ENCODE peak calls at places on chromosomes 12 and 14, in nine cellular contexts. One of them, this sample, is unnamed.

GRCh38 chr12:49990269-49990668 is 17.5 kb downstream of the AQP6 start:
- DNase-seq in suprapubic skin: no peak
- DNase-seq in WTC11: no peak
- DNase-seq in HFFc6: no peak
- DNase-seq in body of pancreas: no peak
- DNase-seq in GM12865: no peak
- DNase-seq in activated CD8-positive, alpha-beta T cell treated with anti-CD3 and anti-CD28 coated beads for 36 hours: no peak
- DNase-seq in brain microvascular endothelial cell: no peak
- DNase-seq in astrocyte: no peak
- DNase-seq in this sample: no peak

GRCh38 chr14:105746124-105746514 is 219.7 kb downstream of the TMEM121 start:
- DNase-seq in suprapubic skin: peak
- DNase-seq in WTC11: no peak
- DNase-seq in HFFc6: no peak
- DNase-seq in body of pancreas: no peak
- DNase-seq in GM12865: no peak
- DNase-seq in activated CD8-positive, alpha-beta T cell treated with anti-CD3 and anti-CD28 coated beads for 36 hours: no peak
- DNase-seq in brain microvascular endothelial cell: no peak
- DNase-seq in astrocyte: no peak
- DNase-seq in this sample: no peak

GRCh38 chr14:101201535-101202125 is 298.1 kb upstream of the RTL1 start:
- DNase-seq in suprapubic skin: no peak
- DNase-seq in WTC11: no peak
- DNase-seq in HFFc6: no peak
- DNase-seq in body of pancreas: no peak
- DNase-seq in GM12865: no peak
- DNase-seq in activated CD8-positive, alpha-beta T cell treated with anti-CD3 and anti-CD28 coated beads for 36 hours: no peak
- DNase-seq in brain microvascular endothelial cell: no peak
- DNase-seq in astrocyte: no peak
- DNase-seq in this sample: no peak

GRCh38 chr14:64465208-64465821 is at the start of gene AKAP5:
- DNase-seq in suprapubic skin: no peak
- DNase-seq in WTC11: peak
- DNase-seq in HFFc6: no peak
- DNase-seq in body of pancreas: peak
- DNase-seq in GM12865: peak
- DNase-seq in activated CD8-positive, alpha-beta T cell treated with anti-CD3 and anti-CD28 coated beads for 36 hours: peak
- DNase-seq in brain microvascular endothelial cell: no peak
- DNase-seq in astrocyte: peak
- DNase-seq in this sample: peak

GRCh38 chr12:6965714-6966113 is 4.8 kb downstream of the PHB2 start:
- DNase-seq in suprapubic skin: no peak
- DNase-seq in WTC11: no peak
- DNase-seq in HFFc6: no peak
- DNase-seq in body of pancreas: no peak
- DNase-seq in GM12865: peak
- DNase-seq in activated CD8-positive, alpha-beta T cell treated with anti-CD3 and anti-CD28 coated beads for 36 hours: no peak
- DNase-seq in brain microvascular endothelial cell: no peak
- DNase-seq in astrocyte: no peak
- DNase-seq in this sample: no peak

GRCh38 chr14:99122521-99123125 is 149.4 kb downstream of the BCL11B start:
- DNase-seq in suprapubic skin: no peak
- DNase-seq in WTC11: no peak
- DNase-seq in HFFc6: no peak
- DNase-seq in body of pancreas: no peak
- DNase-seq in GM12865: no peak
- DNase-seq in activated CD8-positive, alpha-beta T cell treated with anti-CD3 and anti-CD28 coated beads for 36 hours: no peak
- DNase-seq in brain microvascular endothelial cell: no peak
- DNase-seq in astrocyte: no peak
- DNase-seq in this sample: no peak

GRCh38 chr12:51388066-51388799 is 3.0 kb downstream of the GALNT6 start:
- DNase-seq in suprapubic skin: no peak
- DNase-seq in WTC11: no peak
- DNase-seq in HFFc6: peak
- DNase-seq in body of pancreas: no peak
- DNase-seq in GM12865: peak
- DNase-seq in activated CD8-positive, alpha-beta T cell treated with anti-CD3 and anti-CD28 coated beads for 36 hours: no peak
- DNase-seq in brain microvascular endothelial cell: no peak
- DNase-seq in astrocyte: peak
- DNase-seq in this sample: no peak

GRCh38 chr12:51855586-51856428 is 7.3 kb upstream of the FIGNL2 start:
- DNase-seq in suprapubic skin: no peak
- DNase-seq in WTC11: peak
- DNase-seq in HFFc6: no peak
- DNase-seq in body of pancreas: no peak
- DNase-seq in GM12865: no peak
- DNase-seq in activated CD8-positive, alpha-beta T cell treated with anti-CD3 and anti-CD28 coated beads for 36 hours: no peak
- DNase-seq in brain microvascular endothelial cell: no peak
- DNase-seq in astrocyte: peak
- DNase-seq in this sample: no peak

GRCh38 chr14:72522847-72523246 is 371.1 kb downstream of the DPF3 start:
- DNase-seq in suprapubic skin: no peak
- DNase-seq in WTC11: no peak
- DNase-seq in HFFc6: no peak
- DNase-seq in body of pancreas: no peak
- DNase-seq in GM12865: no peak
- DNase-seq in activated CD8-positive, alpha-beta T cell treated with anti-CD3 and anti-CD28 coated beads for 36 hours: no peak
- DNase-seq in brain microvascular endothelial cell: no peak
- DNase-seq in astrocyte: no peak
- DNase-seq in this sample: no peak

GRCh38 chr12:75953312-75953906 is 78.2 kb downstream of the PHLDA1 start:
- DNase-seq in suprapubic skin: no peak
- DNase-seq in WTC11: no peak
- DNase-seq in HFFc6: peak
- DNase-seq in body of pancreas: no peak
- DNase-seq in GM12865: no peak
- DNase-seq in activated CD8-positive, alpha-beta T cell treated with anti-CD3 and anti-CD28 coated beads for 36 hours: no peak
- DNase-seq in brain microvascular endothelial cell: peak
- DNase-seq in astrocyte: peak
- DNase-seq in this sample: no peak

GRCh38 chr12:91196436-91196835 is 13.8 kb upstream of the DCN start:
- DNase-seq in suprapubic skin: no peak
- DNase-seq in WTC11: no peak
- DNase-seq in HFFc6: no peak
- DNase-seq in body of pancreas: no peak
- DNase-seq in GM12865: no peak
- DNase-seq in activated CD8-positive, alpha-beta T cell treated with anti-CD3 and anti-CD28 coated beads for 36 hours: no peak
- DNase-seq in brain microvascular endothelial cell: no peak
- DNase-seq in astrocyte: no peak
- DNase-seq in this sample: no peak

GRCh38 chr12:118190266-118190665 is 54.3 kb downstream of the PEBP1 start:
- DNase-seq in suprapubic skin: no peak
- DNase-seq in WTC11: no peak
- DNase-seq in HFFc6: peak
- DNase-seq in body of pancreas: no peak
- DNase-seq in GM12865: no peak
- DNase-seq in activated CD8-positive, alpha-beta T cell treated with anti-CD3 and anti-CD28 coated beads for 36 hours: no peak
- DNase-seq in brain microvascular endothelial cell: peak
- DNase-seq in astrocyte: peak
- DNase-seq in this sample: no peak

GRCh38 chr14:63654346-63654745 is 12.7 kb upstream of the WDR89 start:
- DNase-seq in suprapubic skin: no peak
- DNase-seq in WTC11: no peak
- DNase-seq in HFFc6: peak
- DNase-seq in body of pancreas: no peak
- DNase-seq in GM12865: no peak
- DNase-seq in activated CD8-positive, alpha-beta T cell treated with anti-CD3 and anti-CD28 coated beads for 36 hours: no peak
- DNase-seq in brain microvascular endothelial cell: no peak
- DNase-seq in astrocyte: peak
- DNase-seq in this sample: no peak

GRCh38 chr12:21672151-21672550 is 14.5 kb upstream of the LDHB start:
- DNase-seq in suprapubic skin: no peak
- DNase-seq in WTC11: no peak
- DNase-seq in HFFc6: no peak
- DNase-seq in body of pancreas: no peak
- DNase-seq in GM12865: no peak
- DNase-seq in activated CD8-positive, alpha-beta T cell treated with anti-CD3 and anti-CD28 coated beads for 36 hours: no peak
- DNase-seq in brain microvascular endothelial cell: no peak
- DNase-seq in astrocyte: no peak
- DNase-seq in this sample: no peak

GRCh38 chr12:12503384-12504078 is 59.1 kb downstream of the DUSP16 start:
- DNase-seq in suprapubic skin: no peak
- DNase-seq in WTC11: peak
- DNase-seq in HFFc6: no peak
- DNase-seq in body of pancreas: no peak
- DNase-seq in GM12865: peak
- DNase-seq in activated CD8-positive, alpha-beta T cell treated with anti-CD3 and anti-CD28 coated beads for 36 hours: peak
- DNase-seq in brain microvascular endothelial cell: no peak
- DNase-seq in astrocyte: no peak
- DNase-seq in this sample: no peak

GRCh38 chr12:42846782-42847181 is 257.2 kb upstream of the PRICKLE1 start:
- DNase-seq in suprapubic skin: no peak
- DNase-seq in WTC11: no peak
- DNase-seq in HFFc6: no peak
- DNase-seq in body of pancreas: no peak
- DNase-seq in GM12865: no peak
- DNase-seq in activated CD8-positive, alpha-beta T cell treated with anti-CD3 and anti-CD28 coated beads for 36 hours: no peak
- DNase-seq in brain microvascular endothelial cell: no peak
- DNase-seq in astrocyte: no peak
- DNase-seq in this sample: no peak

GRCh38 chr12:9741726-9742125 is 8.8 kb upstream of the CLECL1 start:
- DNase-seq in suprapubic skin: no peak
- DNase-seq in WTC11: no peak
- DNase-seq in HFFc6: no peak
- DNase-seq in body of pancreas: no peak
- DNase-seq in GM12865: peak
- DNase-seq in activated CD8-positive, alpha-beta T cell treated with anti-CD3 and anti-CD28 coated beads for 36 hours: peak
- DNase-seq in brain microvascular endothelial cell: no peak
- DNase-seq in astrocyte: no peak
- DNase-seq in this sample: peak

GRCh38 chr14:55689971-55690871 is 110.2 kb downstream of the KTN1 start:
- DNase-seq in suprapubic skin: no peak
- DNase-seq in WTC11: no peak
- DNase-seq in HFFc6: peak
- DNase-seq in body of pancreas: no peak
- DNase-seq in GM12865: peak
- DNase-seq in activated CD8-positive, alpha-beta T cell treated with anti-CD3 and anti-CD28 coated beads for 36 hours: no peak
- DNase-seq in brain microvascular endothelial cell: no peak
- DNase-seq in astrocyte: no peak
- DNase-seq in this sample: no peak

GRCh38 chr12:102629262-102629888 is 149.0 kb upstream of the IGF1 start:
- DNase-seq in suprapubic skin: no peak
- DNase-seq in WTC11: no peak
- DNase-seq in HFFc6: peak
- DNase-seq in body of pancreas: no peak
- DNase-seq in GM12865: no peak
- DNase-seq in activated CD8-positive, alpha-beta T cell treated with anti-CD3 and anti-CD28 coated beads for 36 hours: no peak
- DNase-seq in brain microvascular endothelial cell: peak
- DNase-seq in astrocyte: peak
- DNase-seq in this sample: no peak

GRCh38 chr14:100711493-100711892 is 15.2 kb upstream of the DLK1 start:
- DNase-seq in suprapubic skin: no peak
- DNase-seq in WTC11: no peak
- DNase-seq in HFFc6: no peak
- DNase-seq in body of pancreas: peak
- DNase-seq in GM12865: no peak
- DNase-seq in activated CD8-positive, alpha-beta T cell treated with anti-CD3 and anti-CD28 coated beads for 36 hours: no peak
- DNase-seq in brain microvascular endothelial cell: no peak
- DNase-seq in astrocyte: no peak
- DNase-seq in this sample: no peak

GRCh38 chr14:59224341-59224740 is 35.9 kb downstream of the DAAM1 start:
- DNase-seq in suprapubic skin: no peak
- DNase-seq in WTC11: no peak
- DNase-seq in HFFc6: no peak
- DNase-seq in body of pancreas: no peak
- DNase-seq in GM12865: no peak
- DNase-seq in activated CD8-positive, alpha-beta T cell treated with anti-CD3 and anti-CD28 coated beads for 36 hours: no peak
- DNase-seq in brain microvascular endothelial cell: no peak
- DNase-seq in astrocyte: peak
- DNase-seq in this sample: no peak
- TF ChIP-seq CTCF in suprapubic skin: no peak
- TF ChIP-seq CTCF in WTC11: no peak
- TF ChIP-seq CTCF in HFFc6: no peak
- TF ChIP-seq CTCF in body of pancreas: no peak
- TF ChIP-seq CTCF in GM12865: no peak
- TF ChIP-seq CTCF in activated CD8-positive, alpha-beta T cell treated with anti-CD3 and anti-CD28 coated beads for 36 hours: no peak
- TF ChIP-seq CTCF in brain microvascular endothelial cell: no peak
- TF ChIP-seq CTCF in astrocyte: no peak
- TF ChIP-seq CTCF in this sample: no peak

DNA sequence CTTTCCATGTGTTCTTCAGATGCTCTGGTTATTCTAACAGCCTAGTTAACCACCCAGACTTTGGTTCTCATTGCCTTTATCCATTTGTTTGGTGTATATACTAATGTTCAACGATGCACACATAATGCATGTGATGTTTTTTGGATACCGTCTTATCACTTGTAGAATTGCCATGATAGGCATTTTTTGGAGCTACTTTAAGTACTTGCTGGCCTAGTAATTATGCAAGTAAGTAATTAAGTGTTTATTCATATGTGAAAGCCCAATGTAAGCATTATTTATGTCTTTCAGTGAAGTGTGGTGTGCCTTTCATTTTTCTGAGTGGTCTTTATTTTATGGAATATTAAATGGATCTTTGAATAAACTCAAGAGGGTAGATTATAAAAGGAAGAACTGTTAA is 14.2 kb downstream of the RAP1B start:
- DNase-seq in suprapubic skin: no peak
- DNase-seq in WTC11: no peak
- DNase-seq in HFFc6: no peak
- DNase-seq in body of pancreas: no peak
- DNase-seq in GM12865: no peak
- DNase-seq in activated CD8-positive, alpha-beta T cell treated with anti-CD3 and anti-CD28 coated beads for 36 hours: no peak
- DNase-seq in brain microvascular endothelial cell: no peak
- DNase-seq in astrocyte: no peak
- DNase-seq in this sample: no peak
- TF ChIP-seq CTCF in suprapubic skin: no peak
- TF ChIP-seq CTCF in WTC11: no peak
- TF ChIP-seq CTCF in HFFc6: no peak
- TF ChIP-seq CTCF in body of pancreas: no peak
- TF ChIP-seq CTCF in GM12865: no peak
- TF ChIP-seq CTCF in activated CD8-positive, alpha-beta T cell treated with anti-CD3 and anti-CD28 coated beads for 36 hours: no peak
- TF ChIP-seq CTCF in brain microvascular endothelial cell: no peak
- TF ChIP-seq CTCF in astrocyte: no peak
- TF ChIP-seq CTCF in this sample: no peak

GRCh38 chr14:29529418-29529817 is 398.2 kb downstream of the PRKD1 start:
- DNase-seq in suprapubic skin: no peak
- DNase-seq in WTC11: no peak
- DNase-seq in HFFc6: no peak
- DNase-seq in body of pancreas: no peak
- DNase-seq in GM12865: no peak
- DNase-seq in activated CD8-positive, alpha-beta T cell treated with anti-CD3 and anti-CD28 coated beads for 36 hours: no peak
- DNase-seq in brain microvascular endothelial cell: no peak
- DNase-seq in astrocyte: no peak
- DNase-seq in this sample: no peak
- TF ChIP-seq CTCF in suprapubic skin: no peak
- TF ChIP-seq CTCF in WTC11: peak
- TF ChIP-seq CTCF in HFFc6: peak
- TF ChIP-seq CTCF in body of pancreas: no peak
- TF ChIP-seq CTCF in GM12865: no peak
- TF ChIP-seq CTCF in activated CD8-positive, alpha-beta T cell treated with anti-CD3 and anti-CD28 coated beads for 36 hours: no peak
- TF ChIP-seq CTCF in brain microvascular endothelial cell: peak
- TF ChIP-seq CTCF in astrocyte: peak
- TF ChIP-seq CTCF in this sample: no peak

DNA sequence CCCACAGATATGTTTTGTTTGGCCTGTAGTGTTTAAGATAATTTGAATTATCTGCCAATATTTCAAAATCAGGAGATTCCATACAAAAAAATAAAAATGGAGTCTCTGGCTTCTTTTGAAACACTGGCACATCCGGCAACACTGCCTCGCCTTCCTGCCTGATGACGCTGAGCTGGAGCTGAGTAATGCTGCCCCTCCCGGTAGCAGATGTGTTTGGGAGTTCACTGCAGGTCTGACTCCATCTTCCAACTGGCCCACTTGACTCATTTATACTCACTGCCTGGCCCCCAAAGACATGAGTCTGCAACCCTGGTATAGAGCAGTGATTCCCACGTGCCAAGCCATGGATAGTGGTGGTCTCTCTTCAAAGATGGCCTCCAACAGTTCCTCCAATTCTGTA is 7.4 kb downstream of the CIT start:
- DNase-seq in suprapubic skin: no peak
- DNase-seq in WTC11: no peak
- DNase-seq in HFFc6: peak
- DNase-seq in body of pancreas: no peak
- DNase-seq in GM12865: no peak
- DNase-seq in activated CD8-positive, alpha-beta T cell treated with anti-CD3 and anti-CD28 coated beads for 36 hours: no peak
- DNase-seq in brain microvascular endothelial cell: peak
- DNase-seq in astrocyte: peak
- DNase-seq in this sample: no peak
- TF ChIP-seq CTCF in suprapubic skin: no peak
- TF ChIP-seq CTCF in WTC11: no peak
- TF ChIP-seq CTCF in HFFc6: peak
- TF ChIP-seq CTCF in body of pancreas: no peak
- TF ChIP-seq CTCF in GM12865: no peak
- TF ChIP-seq CTCF in activated CD8-positive, alpha-beta T cell treated with anti-CD3 and anti-CD28 coated beads for 36 hours: no peak
- TF ChIP-seq CTCF in brain microvascular endothelial cell: peak
- TF ChIP-seq CTCF in astrocyte: no peak
- TF ChIP-seq CTCF in this sample: no peak